ENCODE peak calls at places on chromosome 3, in six cellular contexts. G, W, A, H, K and V are unnamed samples.

GRCh38 chr3:45692866-45693265 is 3.7 kb downstream of the SACM1L start:
- DNase-seq in G (no peak), K (no peak), A (no peak), H (no peak), W (no peak), V (no peak)

GRCh38 chr3:133661454-133662255 is at the start of gene TOPBP1:
- DNase-seq in K (peak), G (peak), H (peak), A (peak), W (peak), V (peak)

GRCh38 chr3:59425942-59426341 is 376.1 kb upstream of the CFAP20DC start:
- DNase-seq in H (no peak), G (no peak), K (no peak), A (no peak), W (no peak), V (no peak)

GRCh38 chr3:72664576-72664975 is 183.7 kb downstream of the SHQ1 start:
- DNase-seq in W (no peak), A (no peak), K (no peak), H (no peak), G (no peak), V (no peak)

GRCh38 chr3:185822221-185822956 is 2.5 kb downstream of the IGF2BP2 start:
- DNase-seq in A (no peak), K (no peak), H (no peak), G (peak), W (no peak), V (no peak)

GRCh38 chr3:190892328-190893011 is 30.0 kb upstream of the GMNC start:
- DNase-seq in H (no peak), W (no peak), A (no peak), K (no peak), G (no peak), V (no peak)

GRCh38 chr3:66609660-66610547 is 109.1 kb upstream of the LRIG1 start:
- DNase-seq in G (peak), A (peak), W (peak), H (peak), K (no peak), V (peak)

GRCh38 chr3:4565806-4566501 is 72.8 kb downstream of the ITPR1 start:
- DNase-seq in A (no peak), K (no peak), H (no peak), G (no peak), W (no peak), V (no peak)

GRCh38 chr3:169146112-169146665 is 517.3 kb downstream of the MECOM start:
- DNase-seq in H (peak), K (peak), G (peak), W (peak), A (peak), V (peak)

GRCh38 chr3:100008081-100008698 is 106.1 kb downstream of the FILIP1L start:
- DNase-seq in H (no peak), W (no peak), G (no peak), A (no peak), K (no peak), V (no peak)

GRCh38 chr3:139520028-139520737 is 19.4 kb downstream of the RBP1 start:
- DNase-seq in G (peak), W (peak), K (no peak), H (no peak), A (peak), V (no peak)

GRCh38 chr3:111481551-111481950 is 60.4 kb upstream of the CD96 start:
- DNase-seq in W (no peak), A (no peak), K (no peak), H (no peak), G (no peak), V (no peak)

GRCh38 chr3:117035785-117036184 is 326.2 kb downstream of the TUSC7 start:
- DNase-seq in A (no peak), W (peak), G (no peak), K (peak), H (no peak), V (no peak)

GRCh38 chr3:183745300-183746098 is 47.9 kb downstream of the YEATS2 start:
- DNase-seq in G (no peak), K (no peak), H (no peak), W (no peak), A (peak), V (no peak)

GRCh38 chr3:159964166-159964973 is 24.3 kb upstream of the IL12A start:
- DNase-seq in K (no peak), W (no peak), G (peak), A (peak), H (no peak), V (no peak)

DNA sequence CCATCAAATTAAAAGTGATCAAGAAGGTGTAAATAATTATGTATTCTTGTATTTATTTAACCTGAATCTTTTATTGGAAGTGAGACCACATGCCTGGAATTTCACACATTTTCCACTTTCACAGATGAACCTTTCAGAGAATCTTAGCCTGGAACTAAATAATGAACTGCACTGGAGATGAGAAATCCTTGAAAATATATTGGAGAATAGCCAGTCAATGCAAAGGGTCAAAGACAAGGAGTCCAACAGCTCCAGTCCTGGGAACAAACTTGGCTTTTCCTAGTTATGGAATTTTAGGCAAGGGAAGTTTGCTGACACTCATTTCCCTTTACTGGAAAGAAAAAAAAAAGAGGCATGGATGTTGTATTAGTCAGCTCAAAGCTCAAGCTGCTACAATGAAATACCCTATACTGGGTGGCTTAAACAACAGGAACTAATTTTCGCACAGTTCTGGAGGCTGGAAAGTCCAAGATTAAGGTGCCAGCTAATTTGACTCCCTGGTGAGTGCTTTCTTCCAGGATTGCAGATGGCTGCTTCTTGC is 690.8 kb upstream of the ARPP21 start:
- DNase-seq in K (no peak), H (no peak), G (no peak), A (no peak), W (no peak), V (no peak)
- H3K27ac ChIP-seq in K (no peak), H (no peak), G (no peak), A (peak), W (no peak), V (no peak)

DNA sequence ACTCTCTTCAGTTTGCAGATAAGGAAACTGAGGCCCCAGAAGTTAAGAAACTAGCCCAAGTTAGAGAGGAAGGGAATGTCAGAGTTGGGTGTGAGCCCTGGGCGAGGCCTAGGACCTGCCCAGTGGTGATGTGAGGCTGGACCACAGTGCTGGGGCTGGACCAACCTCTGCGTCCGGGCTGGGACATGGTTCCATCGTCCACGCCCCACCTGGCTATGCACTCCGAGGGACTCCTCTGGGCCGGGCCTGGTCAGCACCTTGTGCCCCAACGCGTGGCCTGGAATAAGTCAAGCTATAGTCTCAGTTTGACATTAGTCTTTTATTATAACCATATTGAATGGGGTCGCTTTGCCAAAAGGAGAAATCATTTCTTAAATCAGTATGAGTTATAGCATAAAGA is 272.1 kb downstream of the PLCL2 start:
- DNase-seq in G (no peak), H (no peak), A (no peak), K (no peak), W (no peak), V (no peak)
- H3K27ac ChIP-seq in G (no peak), H (no peak), A (no peak), K (peak), W (no peak), V (no peak)

DNA sequence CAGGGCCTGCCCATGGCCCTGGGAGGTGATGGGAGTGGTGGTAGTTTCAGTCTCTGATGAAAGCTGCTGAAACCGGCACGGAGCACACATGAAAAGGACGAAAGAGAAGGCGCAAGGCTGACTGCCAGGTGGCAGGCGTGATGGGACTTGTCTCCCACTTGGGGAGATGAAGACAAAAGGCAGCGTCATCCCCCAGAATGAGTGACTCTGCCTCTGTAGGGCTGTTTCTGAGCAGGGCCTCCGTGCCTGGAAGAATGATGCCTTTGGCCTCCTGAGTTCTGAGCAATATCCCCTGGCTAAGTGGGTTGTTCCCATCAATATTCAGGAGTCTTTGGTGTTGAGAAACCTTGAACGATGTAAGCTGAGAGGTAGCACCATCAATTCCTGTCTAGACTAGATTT is 237.8 kb downstream of the OPA1 start:
- DNase-seq in G (peak), H (no peak), W (no peak), A (no peak), K (no peak), V (peak)
- H3K27ac ChIP-seq in G (peak), H (no peak), W (no peak), A (no peak), K (no peak), V (no peak)

GRCh38 chr3:17154941-17155340 is 270.2 kb downstream of the PLCL2 start:
- DNase-seq in A (no peak), H (no peak), G (no peak), W (no peak), K (no peak), V (no peak)

GRCh38 chr3:17154221-17154620 is 269.5 kb downstream of the PLCL2 start:
- DNase-seq in H (no peak), G (no peak), K (no peak), W (no peak), A (no peak), V (no peak)

GRCh38 chr3:17157713-17158112 is 273.0 kb downstream of the PLCL2 start:
- DNase-seq in A (peak), G (no peak), H (no peak), W (no peak), K (no peak), V (no peak)

GRCh38 chr3:17153209-17153608 is 268.5 kb downstream of the PLCL2 start:
- DNase-seq in A (no peak), K (no peak), W (no peak), H (no peak), G (no peak), V (no peak)

DNA sequence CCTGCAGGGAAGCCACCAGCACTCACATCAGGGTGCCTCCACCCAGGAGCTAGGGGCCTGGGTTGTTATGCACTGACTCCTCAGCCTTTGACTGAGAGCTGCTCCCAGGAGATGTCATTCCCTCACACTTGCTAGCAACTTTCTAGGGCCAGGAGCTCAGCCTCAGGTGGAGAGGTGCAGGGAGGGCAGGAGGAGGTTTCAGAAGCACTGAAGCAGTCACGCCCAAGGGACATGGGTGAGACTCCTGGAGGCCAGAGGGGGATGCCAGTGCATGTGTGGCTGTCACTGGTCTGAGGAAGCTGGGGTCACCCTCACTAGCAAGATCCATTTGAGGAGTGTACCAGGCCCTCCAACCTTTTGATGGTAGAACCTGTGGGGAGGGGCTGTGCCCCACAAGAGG is 271.2 kb downstream of the PLCL2 start:
- DNase-seq in H (no peak), G (no peak), A (no peak), K (no peak), W (no peak), V (no peak)
- H3K27ac ChIP-seq in H (no peak), G (no peak), A (no peak), K (no peak), W (no peak), V (no peak)

GRCh38 chr3:50620846-50621245 is 3.9 kb downstream of the MAPKAPK3 start:
- DNase-seq in K (no peak), W (no peak), H (no peak), G (no peak), A (no peak), V (no peak)

GRCh38 chr3:50617911-50618481 is 1.0 kb downstream of the MAPKAPK3 start:
- DNase-seq in K (peak), W (no peak), G (no peak), H (no peak), A (no peak), V (no peak)

GRCh38 chr3:50622881-50623280 is 5.9 kb downstream of the MAPKAPK3 start:
- DNase-seq in A (no peak), W (no peak), H (no peak), G (no peak), K (no peak), V (no peak)

GRCh38 chr3:50617096-50617791 is at the start of gene MAPKAPK3:
- DNase-seq in G (no peak), H (peak), A (no peak), W (peak), K (peak), V (no peak)

DNA sequence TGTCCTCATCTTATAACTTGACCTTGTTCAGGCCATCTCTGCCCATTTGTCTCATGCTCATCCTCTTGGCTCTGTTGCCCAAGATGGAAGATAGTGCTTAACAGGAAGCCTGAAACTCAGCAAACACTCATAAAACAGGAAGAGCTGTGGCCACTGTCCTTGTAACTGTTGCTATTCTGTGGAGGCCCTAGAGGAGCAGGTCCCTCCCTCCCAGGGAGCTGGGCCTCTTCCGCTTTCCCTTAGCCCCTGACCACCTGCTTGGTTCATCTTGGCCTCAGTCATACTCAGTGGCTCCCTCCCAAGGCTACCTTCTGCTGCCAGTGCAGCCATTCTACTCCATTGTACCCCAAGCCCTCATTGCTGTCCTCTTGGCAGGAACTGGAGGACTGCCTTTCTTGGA is 3.5 kb downstream of the MAPKAPK3 start:
- DNase-seq in H (no peak), K (peak), W (no peak), G (no peak), A (no peak), V (no peak)
- H3K27ac ChIP-seq in H (no peak), K (peak), W (peak), G (peak), A (no peak), V (peak)

GRCh38 chr3:167453815-167454214 is 20.0 kb downstream of the SERPINI2 start:
- DNase-seq in K (no peak), W (no peak), A (no peak), H (no peak), G (no peak), V (no peak)

GRCh38 chr3:167450195-167450594 is 23.6 kb downstream of the SERPINI2 start:
- DNase-seq in A (no peak), G (no peak), W (no peak), K (no peak), H (no peak), V (no peak)

GRCh38 chr3:167450675-167451074 is 23.2 kb downstream of the SERPINI2 start:
- DNase-seq in W (no peak), G (no peak), A (no peak), H (no peak), K (no peak), V (no peak)

GRCh38 chr3:167456157-167456799 is 17.6 kb downstream of the SERPINI2 start:
- DNase-seq in A (no peak), G (no peak), W (no peak), H (no peak), K (no peak), V (no peak)

GRCh38 chr3:167451282-167451681 is 22.6 kb downstream of the SERPINI2 start:
- DNase-seq in W (no peak), H (no peak), A (no peak), K (no peak), G (no peak), V (no peak)
- H3K27ac ChIP-seq in W (no peak), H (no peak), A (no peak), K (no peak), G (no peak), V (no peak)

DNA sequence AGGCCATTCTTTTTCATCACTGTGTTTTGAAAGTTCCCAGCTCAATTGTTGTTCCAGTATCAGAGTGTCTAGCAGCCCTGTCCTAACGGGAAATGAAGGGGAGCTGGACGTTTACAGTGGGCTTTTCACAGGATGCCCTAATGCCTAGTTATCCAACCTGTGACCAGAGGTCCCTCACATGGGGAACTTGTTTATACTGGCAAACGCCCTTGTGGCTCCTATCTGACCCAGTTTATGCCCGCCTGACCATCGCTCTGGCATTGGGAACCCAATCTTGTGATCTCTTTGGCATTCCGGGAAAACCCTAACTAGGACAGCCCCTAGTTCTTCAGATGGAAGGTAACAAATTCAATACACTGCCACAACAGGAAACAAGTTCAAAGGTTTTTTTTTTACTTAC is 14.5 kb upstream of the MYRIP start:
- DNase-seq in H (no peak), A (no peak), W (no peak), G (no peak), K (no peak), V (no peak)
- H3K27ac ChIP-seq in H (no peak), A (no peak), W (no peak), G (no peak), K (no peak), V (no peak)

GRCh38 chr3:97264180-97264579 is 449.8 kb downstream of the EPHA6 start:
- DNase-seq in H (no peak), A (no peak), G (no peak), K (no peak), W (no peak), V (no peak)
- H3K27ac ChIP-seq in H (no peak), A (no peak), G (no peak), K (no peak), W (no peak), V (no peak)

DNA sequence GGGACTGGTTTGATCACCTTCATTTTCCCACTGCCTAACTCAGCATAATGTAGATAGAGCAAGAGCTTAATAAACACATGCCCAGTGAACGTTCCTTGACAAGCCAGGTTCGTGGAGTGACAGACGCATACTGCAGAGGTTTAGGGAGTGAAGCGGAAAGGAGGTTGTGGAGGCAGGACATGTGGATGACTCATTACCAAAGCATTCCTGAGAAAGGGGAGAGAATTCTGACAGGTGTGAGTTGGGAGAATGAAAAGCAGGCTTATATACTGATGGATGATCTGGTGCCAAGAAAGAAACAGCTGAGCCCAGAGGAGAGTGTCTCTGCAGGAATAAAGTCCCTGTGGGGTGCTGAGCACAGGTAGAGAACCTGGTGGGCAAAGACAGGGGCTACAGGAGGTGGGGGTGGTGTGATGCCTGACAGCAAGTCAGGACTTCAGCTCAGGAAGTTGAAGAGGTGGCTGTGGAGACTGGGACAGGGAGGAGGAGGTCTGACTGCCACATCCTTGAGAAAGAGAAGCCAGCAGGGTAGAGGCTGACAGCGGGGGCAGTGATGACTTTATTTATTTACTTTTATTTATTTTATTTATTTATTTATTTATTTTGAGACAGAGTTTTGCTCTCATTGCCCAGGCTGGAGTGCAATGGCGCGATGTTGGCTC is 2.4 kb upstream of the RPL29 start:
- DNase-seq in G (peak), A (no peak), K (no peak), W (no peak), H (no peak), V (no peak)
- H3K27ac ChIP-seq in G (peak), A (no peak), K (no peak), W (no peak), H (no peak), V (no peak)